ENCODE peak calls at places on chromosomes 6 and 20, in five cellular contexts. B, V, Y, K and W are unnamed samples.

GRCh38 chr6:106084973-106085686 is 1.0 kb upstream of the PRDM1 start:
- DNase-seq in B (peak; percentile 33), V (no peak), Y (no peak), K (no peak), W (no peak)

GRCh38 chr20:44967207-44967807 is 995 bp downstream of the STK4 start:
- DNase-seq in B (peak; percentile 60), V (peak; percentile 47), Y (no peak), K (peak; percentile 26), W (peak; percentile 55)

GRCh38 chr20:859661-860294 is 26.3 kb downstream of the FAM110A start:
- DNase-seq in B (no peak), V (no peak), Y (no peak), K (no peak), W (no peak)

GRCh38 chr6:22878706-22879105 is 309.3 kb downstream of the HDGFL1 start:
- DNase-seq in B (no peak), V (no peak), Y (no peak), K (no peak), W (no peak)

GRCh38 chr6:26155066-26155925 is 68.1 kb downstream of the HFE start:
- DNase-seq in B (peak; percentile 27), V (no peak), Y (peak; percentile 74), K (peak; percentile 17), W (no peak)

GRCh38 chr6:52087498-52087999 is at the start of gene PKHD1:
- DNase-seq in B (no peak), V (no peak), Y (no peak), K (peak; percentile 1), W (no peak)

GRCh38 chr6:168192195-168192900 is 113.3 kb upstream of the FRMD1 start:
- DNase-seq in B (no peak), V (no peak), Y (peak; percentile 27), K (no peak), W (no peak)

GRCh38 chr6:38116248-38116647 is 296.7 kb downstream of the ZFAND3 start:
- DNase-seq in B (no peak), V (no peak), Y (no peak), K (no peak), W (no peak)

GRCh38 chr6:1592852-1593251 is 16.9 kb upstream of the FOXC1 start:
- DNase-seq in B (no peak), V (no peak), Y (no peak), K (no peak), W (no peak)

GRCh38 chr6:158060447-158061360 is 79.0 kb downstream of the SYNJ2 start:
- DNase-seq in B (no peak), V (no peak), Y (peak; percentile 86), K (peak; percentile 96), W (no peak)

GRCh38 chr20:43752561-43753301 is 25.9 kb upstream of the GTSF1L start:
- DNase-seq in B (peak; percentile 90), V (peak; percentile 99), Y (no peak), K (peak; percentile 94), W (peak; percentile 78)

GRCh38 chr6:95804847-95805541 is 210.8 kb upstream of the FUT9 start:
- DNase-seq in B (no peak), V (no peak), Y (no peak), K (no peak), W (no peak)

GRCh38 chr20:4946585-4947378 is 54.5 kb downstream of the SLC23A2 start:
- DNase-seq in B (no peak), V (no peak), Y (no peak), K (peak; percentile 10), W (no peak)

GRCh38 chr20:32562495-32562911 is 22.6 kb downstream of the NOL4L start:
- DNase-seq in B (no peak), V (no peak), Y (no peak), K (no peak), W (no peak)

GRCh38 chr20:48286571-48287551 is 501.6 kb upstream of the SULF2 start:
- DNase-seq in B (no peak), V (no peak), Y (no peak), K (peak; percentile 48), W (no peak)

GRCh38 chr6:142845143-142845571 is 99.8 kb downstream of the HIVEP2 start:
- DNase-seq in B (peak; percentile 48), V (no peak), Y (no peak), K (no peak), W (no peak)

GRCh38 chr6:579339-579738 is 77.6 kb downstream of the HUS1B start:
- DNase-seq in B (no peak), V (no peak), Y (no peak), K (peak; percentile 27), W (no peak)

GRCh38 chr20:19588731-19589130 is 169.3 kb upstream of the RIN2 start:
- DNase-seq in B (peak; percentile 23), V (no peak), Y (peak; percentile 74), K (no peak), W (no peak)
- TF ChIP-seq CTCF in B (peak; percentile 22), V (no peak), Y (peak; percentile 10), K (no peak), W (no peak)

GRCh38 chr6:90190752-90191393 is 105.8 kb downstream of the BACH2 start:
- DNase-seq in B (peak; percentile 54), V (no peak), Y (no peak), K (no peak), W (no peak)

GRCh38 chr6:90193359-90193758 is 103.3 kb downstream of the BACH2 start:
- DNase-seq in B (no peak), V (no peak), Y (no peak), K (no peak), W (no peak)

GRCh38 chr6:90195094-90195793 is 101.4 kb downstream of the BACH2 start:
- DNase-seq in B (no peak), V (no peak), Y (no peak), K (no peak), W (no peak)

GRCh38 chr6:90192857-90193256 is 103.8 kb downstream of the BACH2 start:
- DNase-seq in B (no peak), V (no peak), Y (no peak), K (no peak), W (no peak)

GRCh38 chr6:90194371-90194841 is 102.2 kb downstream of the BACH2 start:
- DNase-seq in B (no peak), V (no peak), Y (no peak), K (no peak), W (no peak)
- TF ChIP-seq CTCF in B (no peak), V (no peak), Y (no peak), K (no peak), W (no peak)

DNA sequence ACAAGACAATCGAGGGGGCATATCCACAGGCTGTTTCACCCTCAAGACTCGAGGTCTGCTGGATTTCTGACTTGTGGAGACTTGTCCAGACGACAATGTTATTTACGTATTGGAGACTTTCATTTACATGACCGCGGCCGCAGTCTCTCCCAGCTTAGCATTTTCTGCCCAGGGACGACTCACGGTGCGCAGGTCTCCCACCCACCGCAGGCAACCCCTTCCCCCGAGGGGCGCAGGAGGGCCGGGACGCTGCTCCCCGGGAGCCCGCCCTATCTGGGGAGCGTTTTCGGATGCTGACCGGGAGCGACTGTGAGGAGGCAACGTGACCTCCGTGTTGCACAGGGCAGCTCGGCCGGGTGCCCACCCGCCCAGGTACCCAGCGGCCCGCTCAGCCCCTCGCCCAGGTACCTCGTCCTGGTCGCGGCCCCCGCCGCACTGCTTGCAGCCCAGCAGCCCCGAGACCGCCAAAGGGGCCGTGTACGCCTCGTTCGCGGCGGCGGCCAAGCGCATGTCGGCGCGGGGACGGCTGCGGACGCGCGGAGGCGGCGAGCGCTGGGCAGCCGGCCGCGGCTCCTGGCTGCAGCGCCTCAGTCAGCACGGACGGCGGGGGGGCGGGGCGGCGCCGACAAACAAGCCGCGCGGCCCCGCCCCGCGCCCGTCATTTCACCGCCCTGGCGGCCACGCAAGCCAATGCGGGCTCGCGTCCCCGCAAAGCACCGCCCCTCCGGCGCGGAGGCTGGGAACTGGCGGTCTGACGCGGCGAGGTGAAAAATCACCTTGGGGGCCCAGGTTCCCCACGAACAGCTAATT is 85.5 kb downstream of the SESN1 start:
- DNase-seq in B (peak; percentile 90), V (peak; percentile 47), Y (peak; percentile 97), K (peak; percentile 95), W (peak; percentile 82)
- TF ChIP-seq CTCF in B (no peak), V (no peak), Y (no peak), K (no peak), W (no peak)

GRCh38 chr6:127547215-127547614 is 28.1 kb upstream of the MTCL3 start:
- DNase-seq in B (peak; percentile 16), V (no peak), Y (no peak), K (peak; percentile 15), W (no peak)

GRCh38 chr6:127550403-127550802 is 26.6 kb upstream of the C6orf58 start:
- DNase-seq in B (no peak), V (no peak), Y (no peak), K (peak; percentile 25), W (no peak)

GRCh38 chr6:127547909-127548649 is 28.9 kb upstream of the C6orf58 start:
- DNase-seq in B (no peak), V (no peak), Y (no peak), K (peak; percentile 28), W (no peak)
- TF ChIP-seq CTCF in B (peak; percentile 16), V (no peak), Y (no peak), K (peak; percentile 36), W (no peak)

DNA sequence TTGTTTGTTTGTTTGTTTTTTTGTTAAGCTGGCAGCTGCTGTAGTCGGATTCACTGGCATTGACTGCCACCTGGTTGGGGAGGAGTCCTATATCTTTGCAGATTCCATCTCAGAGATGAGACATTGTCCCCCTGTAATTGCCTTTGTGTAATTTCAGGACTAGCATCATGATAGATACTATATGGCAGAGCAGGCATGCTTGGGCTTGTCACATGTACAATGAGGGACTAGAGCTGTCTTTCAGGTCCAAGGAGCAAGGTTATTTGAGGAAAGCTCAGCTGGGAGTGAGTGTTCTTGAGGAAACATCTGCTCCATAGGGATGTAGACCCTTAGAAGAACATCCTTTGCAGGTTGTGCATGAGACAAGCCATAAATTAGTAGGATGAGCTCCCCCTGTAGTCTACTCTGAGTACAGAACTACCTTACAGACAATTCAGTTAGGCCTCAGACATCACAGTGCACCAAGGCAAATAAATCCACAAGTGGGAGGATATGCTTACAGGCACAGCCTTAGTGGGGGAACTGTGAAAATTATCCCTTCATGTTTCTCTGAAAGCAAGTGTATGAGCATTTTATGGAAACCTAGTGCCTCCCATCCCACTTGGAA is 62.1 kb downstream of the BMP2 start:
- DNase-seq in B (peak; percentile 21), V (no peak), Y (no peak), K (peak; percentile 26), W (no peak)
- TF ChIP-seq CTCF in B (peak; percentile 29), V (no peak), Y (no peak), K (peak; percentile 46), W (no peak)

GRCh38 chr20:49964964-49965780 is 17.6 kb upstream of the SNAI1 start:
- DNase-seq in B (peak; percentile 32), V (peak; percentile 57), Y (peak; percentile 46), K (peak; percentile 51), W (peak; percentile 52)
- TF ChIP-seq CTCF in B (peak; percentile 85), V (peak; percentile 60), Y (no peak), K (peak; percentile 70), W (peak; percentile 79)